ENCODE peak calls at places on chromosomes 3 and 15, in seven cellular contexts. One of them, this sample, is unnamed.
A peak's percentile ranks its signal among the peaks of the same experiment; 100 is the strongest.

GRCh38 chr15:57861039-57861638 is 154.6 kb downstream of the POLR2M start:
- DNase-seq in lung: no peak
- DNase-seq in right atrium auricular region: no peak
- DNase-seq in IMR-90: peak; percentile 66
- DNase-seq in naive thymus-derived CD4-positive, alpha-beta T cell: peak; percentile 16
- DNase-seq in GM06990: no peak
- DNase-seq in bronchial epithelial cell: peak; percentile 65
- DNase-seq in this sample: no peak

GRCh38 chr15:70569139-70569717 is 194.1 kb downstream of the UACA start:
- DNase-seq in lung: no peak
- DNase-seq in right atrium auricular region: no peak
- DNase-seq in IMR-90: peak; percentile 71
- DNase-seq in naive thymus-derived CD4-positive, alpha-beta T cell: no peak
- DNase-seq in GM06990: no peak
- DNase-seq in bronchial epithelial cell: peak; percentile 34
- DNase-seq in this sample: peak; percentile 42

GRCh38 chr15:78565097-78565950 is at the start of gene CHRNA5:
- DNase-seq in lung: peak; percentile 89
- DNase-seq in right atrium auricular region: peak; percentile 83
- DNase-seq in IMR-90: peak; percentile 66
- DNase-seq in naive thymus-derived CD4-positive, alpha-beta T cell: no peak
- DNase-seq in GM06990: peak; percentile 85
- DNase-seq in bronchial epithelial cell: peak; percentile 76
- DNase-seq in this sample: peak; percentile 87

GRCh38 chr3:48416546-48416945 is 13.3 kb downstream of the PLXNB1 start:
- DNase-seq in lung: no peak
- DNase-seq in right atrium auricular region: no peak
- DNase-seq in IMR-90: no peak
- DNase-seq in naive thymus-derived CD4-positive, alpha-beta T cell: peak; percentile 2
- DNase-seq in GM06990: no peak
- DNase-seq in bronchial epithelial cell: no peak
- DNase-seq in this sample: no peak

GRCh38 chr3:72488736-72489030 is 359.6 kb downstream of the SHQ1 start:
- DNase-seq in lung: peak; percentile 44
- DNase-seq in right atrium auricular region: no peak
- DNase-seq in IMR-90: peak; percentile 63
- DNase-seq in naive thymus-derived CD4-positive, alpha-beta T cell: no peak
- DNase-seq in GM06990: no peak
- DNase-seq in bronchial epithelial cell: no peak
- DNase-seq in this sample: no peak

GRCh38 chr3:119647843-119648575 is 12.4 kb downstream of the POPDC2 start:
- DNase-seq in lung: no peak
- DNase-seq in right atrium auricular region: no peak
- DNase-seq in IMR-90: peak; percentile 51
- DNase-seq in naive thymus-derived CD4-positive, alpha-beta T cell: no peak
- DNase-seq in GM06990: no peak
- DNase-seq in bronchial epithelial cell: no peak
- DNase-seq in this sample: no peak

GRCh38 chr3:151008699-151009098 is 36.2 kb upstream of the CLRN1 start:
- DNase-seq in lung: no peak
- DNase-seq in right atrium auricular region: no peak
- DNase-seq in IMR-90: peak; percentile 66
- DNase-seq in naive thymus-derived CD4-positive, alpha-beta T cell: no peak
- DNase-seq in GM06990: no peak
- DNase-seq in bronchial epithelial cell: peak; percentile 22
- DNase-seq in this sample: no peak

GRCh38 chr15:74815121-74815933 is 2.7 kb downstream of the LMAN1L start:
- DNase-seq in lung: no peak
- DNase-seq in right atrium auricular region: no peak
- DNase-seq in IMR-90: no peak
- DNase-seq in naive thymus-derived CD4-positive, alpha-beta T cell: no peak
- DNase-seq in GM06990: no peak
- DNase-seq in bronchial epithelial cell: no peak
- DNase-seq in this sample: no peak

GRCh38 chr15:56292546-56293316 is 49.1 kb upstream of the RFX7 start:
- DNase-seq in lung: no peak
- DNase-seq in right atrium auricular region: no peak
- DNase-seq in IMR-90: no peak
- DNase-seq in naive thymus-derived CD4-positive, alpha-beta T cell: no peak
- DNase-seq in GM06990: no peak
- DNase-seq in bronchial epithelial cell: no peak
- DNase-seq in this sample: no peak

GRCh38 chr3:45309876-45310275 is 78.5 kb upstream of the LARS2 start:
- DNase-seq in lung: no peak
- DNase-seq in right atrium auricular region: no peak
- DNase-seq in IMR-90: no peak
- DNase-seq in naive thymus-derived CD4-positive, alpha-beta T cell: no peak
- DNase-seq in GM06990: no peak
- DNase-seq in bronchial epithelial cell: no peak
- DNase-seq in this sample: no peak

GRCh38 chr3:142180761-142181362 is 31.5 kb upstream of the TFDP2 start:
- DNase-seq in lung: no peak
- DNase-seq in right atrium auricular region: no peak
- DNase-seq in IMR-90: peak; percentile 34
- DNase-seq in naive thymus-derived CD4-positive, alpha-beta T cell: no peak
- DNase-seq in GM06990: no peak
- DNase-seq in bronchial epithelial cell: peak; percentile 20
- DNase-seq in this sample: peak; percentile 15

GRCh38 chr3:141441381-141442365 is 45.2 kb upstream of the RASA2 start:
- DNase-seq in lung: peak; percentile 68
- DNase-seq in right atrium auricular region: no peak
- DNase-seq in IMR-90: peak; percentile 90
- DNase-seq in naive thymus-derived CD4-positive, alpha-beta T cell: peak; percentile 65
- DNase-seq in GM06990: peak; percentile 81
- DNase-seq in bronchial epithelial cell: peak; percentile 67
- DNase-seq in this sample: peak; percentile 76

GRCh38 chr3:105537371-105538075 is 170.8 kb downstream of the ALCAM start:
- DNase-seq in lung: no peak
- DNase-seq in right atrium auricular region: no peak
- DNase-seq in IMR-90: peak; percentile 50
- DNase-seq in naive thymus-derived CD4-positive, alpha-beta T cell: no peak
- DNase-seq in GM06990: no peak
- DNase-seq in bronchial epithelial cell: no peak
- DNase-seq in this sample: no peak

GRCh38 chr3:19934098-19934566 is at the start of gene EFHB:
- DNase-seq in lung: peak; percentile 43
- DNase-seq in right atrium auricular region: no peak
- DNase-seq in IMR-90: peak; percentile 10
- DNase-seq in naive thymus-derived CD4-positive, alpha-beta T cell: no peak
- DNase-seq in GM06990: no peak
- DNase-seq in bronchial epithelial cell: peak; percentile 78
- DNase-seq in this sample: no peak

GRCh38 chr3:107242579-107242978 is 134.7 kb upstream of the CCDC54 start:
- DNase-seq in lung: no peak
- DNase-seq in right atrium auricular region: no peak
- DNase-seq in IMR-90: no peak
- DNase-seq in naive thymus-derived CD4-positive, alpha-beta T cell: no peak
- DNase-seq in GM06990: no peak
- DNase-seq in bronchial epithelial cell: no peak
- DNase-seq in this sample: no peak

GRCh38 chr15:38144921-38145320 is 107.7 kb upstream of the SPRED1 start:
- DNase-seq in lung: no peak
- DNase-seq in right atrium auricular region: no peak
- DNase-seq in IMR-90: peak; percentile 30
- DNase-seq in naive thymus-derived CD4-positive, alpha-beta T cell: no peak
- DNase-seq in GM06990: no peak
- DNase-seq in bronchial epithelial cell: peak; percentile 22
- DNase-seq in this sample: no peak

GRCh38 chr3:104519068-104519467 is 847.6 kb upstream of the ALCAM start:
- DNase-seq in lung: no peak
- DNase-seq in right atrium auricular region: no peak
- DNase-seq in IMR-90: no peak
- DNase-seq in naive thymus-derived CD4-positive, alpha-beta T cell: no peak
- DNase-seq in GM06990: peak; percentile 37
- DNase-seq in bronchial epithelial cell: no peak
- DNase-seq in this sample: no peak

GRCh38 chr3:197856199-197856816 is 65.3 kb downstream of the LRCH3 start:
- DNase-seq in lung: no peak
- DNase-seq in right atrium auricular region: no peak
- DNase-seq in IMR-90: no peak
- DNase-seq in naive thymus-derived CD4-positive, alpha-beta T cell: no peak
- DNase-seq in GM06990: no peak
- DNase-seq in bronchial epithelial cell: no peak
- DNase-seq in this sample: no peak

GRCh38 chr3:36649078-36649477 is 115.3 kb downstream of the DCLK3 start:
- DNase-seq in lung: no peak
- DNase-seq in right atrium auricular region: no peak
- DNase-seq in IMR-90: no peak
- DNase-seq in naive thymus-derived CD4-positive, alpha-beta T cell: no peak
- DNase-seq in GM06990: no peak
- DNase-seq in bronchial epithelial cell: no peak
- DNase-seq in this sample: no peak

GRCh38 chr15:67188551-67189218 is 65.8 kb downstream of the AAGAB start:
- DNase-seq in lung: no peak
- DNase-seq in right atrium auricular region: peak; percentile 75
- DNase-seq in IMR-90: peak; percentile 90
- DNase-seq in naive thymus-derived CD4-positive, alpha-beta T cell: no peak
- DNase-seq in GM06990: no peak
- DNase-seq in bronchial epithelial cell: no peak
- DNase-seq in this sample: peak; percentile 75

GRCh38 chr3:188049890-188050530 is 103.9 kb upstream of the LPP start:
- DNase-seq in lung: no peak
- DNase-seq in right atrium auricular region: no peak
- DNase-seq in IMR-90: no peak
- DNase-seq in naive thymus-derived CD4-positive, alpha-beta T cell: no peak
- DNase-seq in GM06990: no peak
- DNase-seq in bronchial epithelial cell: no peak
- DNase-seq in this sample: no peak

DNA sequence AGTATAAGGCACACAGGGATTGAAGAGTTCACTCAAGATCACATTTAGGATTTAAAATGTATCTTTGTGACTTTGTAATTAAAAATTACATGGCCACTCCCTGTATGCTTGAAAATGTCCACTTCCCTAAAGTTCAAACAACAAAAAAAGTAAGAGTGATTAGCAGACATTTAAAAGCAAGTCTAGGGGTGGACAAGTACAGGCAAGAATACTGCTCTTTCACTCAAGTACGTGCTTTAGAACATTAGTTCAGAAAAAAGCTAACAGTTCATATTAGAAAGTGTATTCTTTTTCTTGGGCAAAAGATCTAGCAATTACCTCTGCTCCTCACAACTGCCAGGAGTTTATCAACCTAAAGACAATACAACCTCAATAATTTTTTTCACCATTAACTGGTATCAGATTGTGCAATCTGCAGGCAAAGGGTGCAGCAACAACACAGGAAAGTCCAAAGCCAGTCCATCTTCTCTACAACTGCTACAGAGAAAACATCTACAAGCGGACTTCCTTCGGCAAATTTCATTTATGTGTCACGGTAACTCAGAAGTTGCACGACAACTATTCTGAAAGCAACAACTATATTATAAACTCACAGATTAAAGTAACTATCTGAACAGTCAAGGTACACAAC is 18.1 kb downstream of the CHSY1 start:
- DNase-seq in lung: no peak
- DNase-seq in right atrium auricular region: no peak
- DNase-seq in IMR-90: no peak
- DNase-seq in naive thymus-derived CD4-positive, alpha-beta T cell: no peak
- DNase-seq in GM06990: no peak
- DNase-seq in bronchial epithelial cell: peak; percentile 72
- DNase-seq in this sample: no peak
- H3K36me3 ChIP-seq in lung: peaks cover 16% of the 10 kb centered on the region
- H3K36me3 ChIP-seq in right atrium auricular region: peaks cover 22% of the 10 kb centered on the region
- H3K36me3 ChIP-seq in IMR-90: peaks cover 25% of the 10 kb centered on the region
- H3K36me3 ChIP-seq in naive thymus-derived CD4-positive, alpha-beta T cell: no peaks in the 10 kb centered on the region
- H3K36me3 ChIP-seq in GM06990: peaks cover 4% of the 10 kb centered on the region
- H3K36me3 ChIP-seq in bronchial epithelial cell: peaks cover 4% of the 10 kb centered on the region
- H3K36me3 ChIP-seq in this sample: peaks cover 4% of the 10 kb centered on the region

GRCh38 chr3:47096955-47097354 is 67.0 kb downstream of the SETD2 start:
- DNase-seq in lung: no peak
- DNase-seq in right atrium auricular region: no peak
- DNase-seq in IMR-90: peak; percentile 77
- DNase-seq in naive thymus-derived CD4-positive, alpha-beta T cell: no peak
- DNase-seq in GM06990: no peak
- DNase-seq in bronchial epithelial cell: peak; percentile 43
- DNase-seq in this sample: no peak

GRCh38 chr3:47103619-47104018 is 60.3 kb downstream of the SETD2 start:
- DNase-seq in lung: no peak
- DNase-seq in right atrium auricular region: no peak
- DNase-seq in IMR-90: no peak
- DNase-seq in naive thymus-derived CD4-positive, alpha-beta T cell: no peak
- DNase-seq in GM06990: no peak
- DNase-seq in bronchial epithelial cell: no peak
- DNase-seq in this sample: no peak

GRCh38 chr3:47104259-47104658 is 59.7 kb downstream of the SETD2 start:
- DNase-seq in lung: no peak
- DNase-seq in right atrium auricular region: no peak
- DNase-seq in IMR-90: no peak
- DNase-seq in naive thymus-derived CD4-positive, alpha-beta T cell: no peak
- DNase-seq in GM06990: no peak
- DNase-seq in bronchial epithelial cell: no peak
- DNase-seq in this sample: no peak

DNA sequence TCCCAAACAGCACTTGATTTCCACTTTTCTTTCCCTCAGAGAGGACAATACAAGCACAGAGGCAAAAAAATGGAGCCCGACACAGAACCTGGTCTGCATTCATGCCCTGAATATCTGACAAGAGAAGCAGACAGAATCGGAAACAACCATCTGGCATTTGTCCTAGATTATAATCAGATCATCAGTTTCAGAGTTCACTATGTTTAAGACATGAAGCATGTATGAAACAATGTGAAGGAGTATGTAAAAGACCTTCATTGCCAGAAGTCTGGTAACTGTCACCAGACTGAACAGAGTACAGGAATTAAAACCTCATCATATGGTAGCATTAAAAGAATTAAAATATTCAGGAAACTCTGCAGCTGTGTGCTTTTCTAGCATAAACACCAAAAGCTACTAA is 65.0 kb downstream of the SETD2 start:
- DNase-seq in lung: no peak
- DNase-seq in right atrium auricular region: no peak
- DNase-seq in IMR-90: no peak
- DNase-seq in naive thymus-derived CD4-positive, alpha-beta T cell: no peak
- DNase-seq in GM06990: no peak
- DNase-seq in bronchial epithelial cell: no peak
- DNase-seq in this sample: no peak
- H3K36me3 ChIP-seq in lung: peaks cover 14% of the 10 kb centered on the region
- H3K36me3 ChIP-seq in right atrium auricular region: peaks cover 25% of the 10 kb centered on the region
- H3K36me3 ChIP-seq in IMR-90: peaks cover 14% of the 10 kb centered on the region
- H3K36me3 ChIP-seq in naive thymus-derived CD4-positive, alpha-beta T cell: peaks cover 3% of the 10 kb centered on the region
- H3K36me3 ChIP-seq in GM06990: peaks cover 7% of the 10 kb centered on the region
- H3K36me3 ChIP-seq in bronchial epithelial cell: peaks cover 5% of the 10 kb centered on the region
- H3K36me3 ChIP-seq in this sample: peaks cover 96% of the 10 kb centered on the region

GRCh38 chr15:59199775-59200465 is 6.7 kb upstream of the LDHAL6B start:
- DNase-seq in lung: no peak
- DNase-seq in right atrium auricular region: no peak
- DNase-seq in IMR-90: peak; percentile 85
- DNase-seq in naive thymus-derived CD4-positive, alpha-beta T cell: no peak
- DNase-seq in GM06990: no peak
- DNase-seq in bronchial epithelial cell: peak; percentile 77
- DNase-seq in this sample: no peak
- H3K36me3 ChIP-seq in lung: peaks cover 25% of the 10 kb centered on the region
- H3K36me3 ChIP-seq in right atrium auricular region: peaks cover 53% of the 10 kb centered on the region
- H3K36me3 ChIP-seq in IMR-90: peaks cover 17% of the 10 kb centered on the region
- H3K36me3 ChIP-seq in naive thymus-derived CD4-positive, alpha-beta T cell: no peaks in the 10 kb centered on the region
- H3K36me3 ChIP-seq in GM06990: peaks cover 32% of the 10 kb centered on the region
- H3K36me3 ChIP-seq in bronchial epithelial cell: peaks cover 11% of the 10 kb centered on the region
- H3K36me3 ChIP-seq in this sample: peaks cover 12% of the 10 kb centered on the region

GRCh38 chr3:185625784-185626183 is 39.7 kb downstream of the SENP2 start:
- DNase-seq in lung: no peak
- DNase-seq in right atrium auricular region: no peak
- DNase-seq in IMR-90: no peak
- DNase-seq in naive thymus-derived CD4-positive, alpha-beta T cell: no peak
- DNase-seq in GM06990: no peak
- DNase-seq in bronchial epithelial cell: no peak
- DNase-seq in this sample: no peak

GRCh38 chr3:185629554-185630181 is 43.6 kb downstream of the SENP2 start:
- DNase-seq in lung: no peak
- DNase-seq in right atrium auricular region: peak; percentile 9
- DNase-seq in IMR-90: peak; percentile 27
- DNase-seq in naive thymus-derived CD4-positive, alpha-beta T cell: no peak
- DNase-seq in GM06990: no peak
- DNase-seq in bronchial epithelial cell: peak; percentile 12
- DNase-seq in this sample: no peak

GRCh38 chr3:185623909-185624308 is 37.8 kb downstream of the SENP2 start:
- DNase-seq in lung: no peak
- DNase-seq in right atrium auricular region: no peak
- DNase-seq in IMR-90: peak; percentile 20
- DNase-seq in naive thymus-derived CD4-positive, alpha-beta T cell: no peak
- DNase-seq in GM06990: no peak
- DNase-seq in bronchial epithelial cell: no peak
- DNase-seq in this sample: no peak
- H3K36me3 ChIP-seq in lung: peaks cover 15% of the 10 kb centered on the region
- H3K36me3 ChIP-seq in right atrium auricular region: peaks cover 73% of the 10 kb centered on the region
- H3K36me3 ChIP-seq in IMR-90: peaks cover 12% of the 10 kb centered on the region
- H3K36me3 ChIP-seq in naive thymus-derived CD4-positive, alpha-beta T cell: peaks cover 9% of the 10 kb centered on the region
- H3K36me3 ChIP-seq in GM06990: peaks cover 1% of the 10 kb centered on the region
- H3K36me3 ChIP-seq in bronchial epithelial cell: peaks cover 6% of the 10 kb centered on the region
- H3K36me3 ChIP-seq in this sample: no peaks in the 10 kb centered on the region